ENCODE peak calls at places on chromosome 1, in five cellular contexts. One of them, this sample, is unnamed.

GRCh38 chr1:19209439-19209989 is 552 bp downstream of the UBR4 start:
- DNase-seq in NT2/D1: no peak
- DNase-seq in adrenal gland: peak; percentile 52
- DNase-seq in cardiac muscle cell: peak; percentile 49
- DNase-seq in tibial artery: peak; percentile 37
- DNase-seq in this sample: peak; percentile 37

GRCh38 chr1:87143413-87144135 is 185.1 kb upstream of the LMO4 start:
- DNase-seq in NT2/D1: no peak
- DNase-seq in adrenal gland: no peak
- DNase-seq in cardiac muscle cell: no peak
- DNase-seq in tibial artery: no peak
- DNase-seq in this sample: no peak

GRCh38 chr1:212189352-212189738 is 95.9 kb upstream of the PPP2R5A start:
- DNase-seq in NT2/D1: no peak
- DNase-seq in adrenal gland: no peak
- DNase-seq in cardiac muscle cell: no peak
- DNase-seq in tibial artery: no peak
- DNase-seq in this sample: no peak

GRCh38 chr1:167456500-167456899 is 61.8 kb downstream of the CD247 start:
- DNase-seq in NT2/D1: no peak
- DNase-seq in adrenal gland: no peak
- DNase-seq in cardiac muscle cell: no peak
- DNase-seq in tibial artery: no peak
- DNase-seq in this sample: no peak

GRCh38 chr1:160997323-160998038 is 23.5 kb downstream of the F11R start:
- DNase-seq in NT2/D1: no peak
- DNase-seq in adrenal gland: peak; percentile 82
- DNase-seq in cardiac muscle cell: peak; percentile 91
- DNase-seq in tibial artery: peak; percentile 61
- DNase-seq in this sample: peak; percentile 70

GRCh38 chr1:56457767-56458375 is 121.5 kb downstream of the PLPP3 start:
- DNase-seq in NT2/D1: no peak
- DNase-seq in adrenal gland: no peak
- DNase-seq in cardiac muscle cell: peak; percentile 48
- DNase-seq in tibial artery: no peak
- DNase-seq in this sample: no peak

GRCh38 chr1:38858833-38859560 is 575 bp downstream of the RRAGC start:
- DNase-seq in NT2/D1: no peak
- DNase-seq in adrenal gland: peak; percentile 70
- DNase-seq in cardiac muscle cell: peak; percentile 48
- DNase-seq in tibial artery: peak; percentile 59
- DNase-seq in this sample: peak; percentile 33

GRCh38 chr1:205365945-205366463 is 9.3 kb upstream of the KLHDC8A start:
- DNase-seq in NT2/D1: no peak
- DNase-seq in adrenal gland: peak; percentile 69
- DNase-seq in cardiac muscle cell: peak; percentile 69
- DNase-seq in tibial artery: no peak
- DNase-seq in this sample: peak; percentile 80

GRCh38 chr1:100268202-100268601 is 2.2 kb downstream of the RTCA start:
- DNase-seq in NT2/D1: no peak
- DNase-seq in adrenal gland: no peak
- DNase-seq in cardiac muscle cell: no peak
- DNase-seq in tibial artery: no peak
- DNase-seq in this sample: no peak

DNA sequence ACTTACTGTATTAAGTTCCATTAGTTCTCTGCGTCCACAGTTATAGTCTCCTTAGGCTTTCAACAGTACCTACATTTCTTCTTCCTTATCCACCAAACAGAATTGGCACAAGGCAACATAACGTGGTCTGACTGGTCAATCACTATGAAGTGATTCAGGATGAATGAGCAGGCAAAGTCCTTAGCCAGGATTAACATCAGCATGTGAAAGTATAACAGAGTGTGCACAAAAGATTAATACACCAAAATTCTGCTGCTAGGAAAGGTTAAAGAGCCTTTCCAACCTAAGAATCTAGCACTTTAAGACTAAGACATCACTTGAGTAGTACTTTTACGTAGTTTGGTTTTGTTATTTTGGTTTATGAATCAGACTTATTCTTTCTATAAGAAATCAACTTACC is 15.8 kb downstream of the DEPDC1 start:
- DNase-seq in NT2/D1: no peak
- DNase-seq in adrenal gland: no peak
- DNase-seq in cardiac muscle cell: no peak
- DNase-seq in tibial artery: no peak
- DNase-seq in this sample: no peak
- H3K27me3 ChIP-seq in NT2/D1: no peaks in the 10 kb centered on the region
- H3K27me3 ChIP-seq in adrenal gland: no peaks in the 10 kb centered on the region
- H3K27me3 ChIP-seq in cardiac muscle cell: no peaks in the 10 kb centered on the region
- H3K27me3 ChIP-seq in tibial artery: no peaks in the 10 kb centered on the region
- H3K27me3 ChIP-seq in this sample: no peaks in the 10 kb centered on the region

GRCh38 chr1:54475357-54476230 is 69.4 kb upstream of the SSBP3 start:
- DNase-seq in NT2/D1: no peak
- DNase-seq in adrenal gland: no peak
- DNase-seq in cardiac muscle cell: no peak
- DNase-seq in tibial artery: no peak
- DNase-seq in this sample: no peak
- H3K27me3 ChIP-seq in NT2/D1: peaks cover 10% of the 10 kb centered on the region
- H3K27me3 ChIP-seq in adrenal gland: no peaks in the 10 kb centered on the region
- H3K27me3 ChIP-seq in cardiac muscle cell: no peaks in the 10 kb centered on the region
- H3K27me3 ChIP-seq in tibial artery: no peaks in the 10 kb centered on the region
- H3K27me3 ChIP-seq in this sample: no peaks in the 10 kb centered on the region

GRCh38 chr1:53731779-53732305 is 7.1 kb downstream of the GLIS1 start:
- DNase-seq in NT2/D1: no peak
- DNase-seq in adrenal gland: no peak
- DNase-seq in cardiac muscle cell: no peak
- DNase-seq in tibial artery: no peak
- DNase-seq in this sample: no peak

GRCh38 chr1:53731201-53731600 is 7.8 kb downstream of the GLIS1 start:
- DNase-seq in NT2/D1: no peak
- DNase-seq in adrenal gland: no peak
- DNase-seq in cardiac muscle cell: no peak
- DNase-seq in tibial artery: no peak
- DNase-seq in this sample: no peak

GRCh38 chr1:53732912-53733317 is 6.0 kb downstream of the GLIS1 start:
- DNase-seq in NT2/D1: no peak
- DNase-seq in adrenal gland: no peak
- DNase-seq in cardiac muscle cell: peak; percentile 72
- DNase-seq in tibial artery: no peak
- DNase-seq in this sample: peak; percentile 18

GRCh38 chr1:53733447-53733931 is 5.5 kb downstream of the GLIS1 start:
- DNase-seq in NT2/D1: no peak
- DNase-seq in adrenal gland: no peak
- DNase-seq in cardiac muscle cell: no peak
- DNase-seq in tibial artery: no peak
- DNase-seq in this sample: no peak

DNA sequence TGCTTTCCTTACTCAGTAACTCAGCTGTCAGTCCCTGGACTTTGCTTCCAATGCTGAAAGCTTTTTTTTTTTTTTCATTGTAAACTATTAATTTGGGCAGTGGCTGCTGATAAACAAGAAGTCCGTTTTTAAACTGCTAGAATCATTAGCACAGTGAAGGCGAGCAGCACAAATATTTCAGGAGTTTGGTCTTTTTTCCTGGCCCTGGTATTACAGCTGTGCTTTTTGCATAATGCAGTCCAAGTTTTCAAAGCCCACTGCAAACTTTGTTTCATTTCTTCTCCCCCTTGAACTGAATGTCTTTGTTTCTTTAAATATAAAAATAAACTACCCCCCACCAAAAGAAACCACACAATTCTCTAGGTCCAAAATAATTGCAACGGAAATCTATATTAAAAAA is 6.6 kb downstream of the GLIS1 start:
- DNase-seq in NT2/D1: no peak
- DNase-seq in adrenal gland: no peak
- DNase-seq in cardiac muscle cell: no peak
- DNase-seq in tibial artery: no peak
- DNase-seq in this sample: no peak
- H3K27me3 ChIP-seq in NT2/D1: peaks cover 13% of the 10 kb centered on the region
- H3K27me3 ChIP-seq in adrenal gland: peaks cover under 1% of the 10 kb centered on the region
- H3K27me3 ChIP-seq in cardiac muscle cell: peaks cover 13% of the 10 kb centered on the region
- H3K27me3 ChIP-seq in tibial artery: no peaks in the 10 kb centered on the region
- H3K27me3 ChIP-seq in this sample: peaks cover 22% of the 10 kb centered on the region

GRCh38 chr1:77833521-77834100 is 54.2 kb downstream of the MIGA1 start:
- DNase-seq in NT2/D1: no peak
- DNase-seq in adrenal gland: no peak
- DNase-seq in cardiac muscle cell: peak; percentile 19
- DNase-seq in tibial artery: no peak
- DNase-seq in this sample: no peak

GRCh38 chr1:77831976-77832695 is 52.7 kb downstream of the MIGA1 start:
- DNase-seq in NT2/D1: no peak
- DNase-seq in adrenal gland: no peak
- DNase-seq in cardiac muscle cell: peak; percentile 76
- DNase-seq in tibial artery: peak; percentile 33
- DNase-seq in this sample: peak; percentile 22

GRCh38 chr1:77830946-77831345 is 51.5 kb downstream of the MIGA1 start:
- DNase-seq in NT2/D1: no peak
- DNase-seq in adrenal gland: no peak
- DNase-seq in cardiac muscle cell: no peak
- DNase-seq in tibial artery: no peak
- DNase-seq in this sample: no peak

GRCh38 chr1:77831566-77831965 is 52.1 kb downstream of the MIGA1 start:
- DNase-seq in NT2/D1: no peak
- DNase-seq in adrenal gland: no peak
- DNase-seq in cardiac muscle cell: peak; percentile 41
- DNase-seq in tibial artery: no peak
- DNase-seq in this sample: no peak

GRCh38 chr1:77832889-77833288 is 53.4 kb downstream of the MIGA1 start:
- DNase-seq in NT2/D1: no peak
- DNase-seq in adrenal gland: no peak
- DNase-seq in cardiac muscle cell: peak; percentile 98
- DNase-seq in tibial artery: no peak
- DNase-seq in this sample: peak; percentile 24
- H3K27me3 ChIP-seq in NT2/D1: no peaks in the 10 kb centered on the region
- H3K27me3 ChIP-seq in adrenal gland: no peaks in the 10 kb centered on the region
- H3K27me3 ChIP-seq in cardiac muscle cell: no peaks in the 10 kb centered on the region
- H3K27me3 ChIP-seq in tibial artery: no peaks in the 10 kb centered on the region
- H3K27me3 ChIP-seq in this sample: no peaks in the 10 kb centered on the region

DNA sequence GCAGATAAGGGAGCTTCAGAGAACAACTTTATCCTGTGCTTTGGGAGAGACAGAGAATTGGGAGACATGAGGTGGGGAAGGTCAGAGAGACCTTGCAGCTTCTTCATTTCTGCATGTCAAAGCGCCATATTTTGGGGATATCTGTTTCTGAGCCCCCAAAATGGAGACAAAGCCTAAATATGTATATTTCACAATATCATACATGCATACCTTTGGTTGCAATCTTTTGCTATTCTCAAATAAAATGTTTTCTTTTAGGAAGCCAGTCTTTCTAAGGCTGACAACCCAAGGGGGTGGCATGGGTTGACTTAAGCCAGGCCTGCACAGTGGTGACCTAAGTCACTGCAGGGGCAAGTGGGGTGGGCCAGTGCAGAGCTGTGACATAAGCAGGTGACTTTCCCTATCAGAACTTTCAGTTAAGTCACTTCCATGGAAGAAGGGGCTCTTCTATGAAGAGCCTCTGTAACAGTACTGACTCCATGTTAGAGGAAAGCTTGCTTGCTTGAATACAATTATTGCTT is 13.9 kb upstream of the MRPL55 start:
- DNase-seq in NT2/D1: no peak
- DNase-seq in adrenal gland: no peak
- DNase-seq in cardiac muscle cell: no peak
- DNase-seq in tibial artery: no peak
- DNase-seq in this sample: no peak
- H3K27me3 ChIP-seq in NT2/D1: peaks cover 2% of the 10 kb centered on the region
- H3K27me3 ChIP-seq in adrenal gland: no peaks in the 10 kb centered on the region
- H3K27me3 ChIP-seq in cardiac muscle cell: no peaks in the 10 kb centered on the region
- H3K27me3 ChIP-seq in tibial artery: no peaks in the 10 kb centered on the region
- H3K27me3 ChIP-seq in this sample: no peaks in the 10 kb centered on the region

DNA sequence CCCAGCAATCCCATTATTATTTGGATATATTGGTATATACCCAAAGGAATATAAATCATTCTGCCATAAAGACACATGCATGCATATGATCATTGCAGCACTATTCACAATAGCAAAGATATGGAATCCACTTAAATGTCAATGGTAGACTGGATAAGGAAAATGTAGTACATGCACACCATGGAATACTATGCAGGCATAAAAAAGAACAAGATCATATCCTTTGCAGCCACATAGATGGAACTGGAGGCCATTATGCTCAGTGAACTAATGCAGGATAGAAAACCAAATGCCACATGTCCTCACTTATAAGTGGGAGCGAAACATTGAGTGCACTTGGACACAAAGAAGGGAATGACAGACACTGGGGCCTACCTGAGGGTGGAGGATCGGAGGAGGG is 24.6 kb downstream of the KAZN start:
- DNase-seq in NT2/D1: no peak
- DNase-seq in adrenal gland: no peak
- DNase-seq in cardiac muscle cell: no peak
- DNase-seq in tibial artery: no peak
- DNase-seq in this sample: no peak
- H3K27me3 ChIP-seq in NT2/D1: no peaks in the 10 kb centered on the region
- H3K27me3 ChIP-seq in adrenal gland: no peaks in the 10 kb centered on the region
- H3K27me3 ChIP-seq in cardiac muscle cell: no peaks in the 10 kb centered on the region
- H3K27me3 ChIP-seq in tibial artery: no peaks in the 10 kb centered on the region
- H3K27me3 ChIP-seq in this sample: no peaks in the 10 kb centered on the region

DNA sequence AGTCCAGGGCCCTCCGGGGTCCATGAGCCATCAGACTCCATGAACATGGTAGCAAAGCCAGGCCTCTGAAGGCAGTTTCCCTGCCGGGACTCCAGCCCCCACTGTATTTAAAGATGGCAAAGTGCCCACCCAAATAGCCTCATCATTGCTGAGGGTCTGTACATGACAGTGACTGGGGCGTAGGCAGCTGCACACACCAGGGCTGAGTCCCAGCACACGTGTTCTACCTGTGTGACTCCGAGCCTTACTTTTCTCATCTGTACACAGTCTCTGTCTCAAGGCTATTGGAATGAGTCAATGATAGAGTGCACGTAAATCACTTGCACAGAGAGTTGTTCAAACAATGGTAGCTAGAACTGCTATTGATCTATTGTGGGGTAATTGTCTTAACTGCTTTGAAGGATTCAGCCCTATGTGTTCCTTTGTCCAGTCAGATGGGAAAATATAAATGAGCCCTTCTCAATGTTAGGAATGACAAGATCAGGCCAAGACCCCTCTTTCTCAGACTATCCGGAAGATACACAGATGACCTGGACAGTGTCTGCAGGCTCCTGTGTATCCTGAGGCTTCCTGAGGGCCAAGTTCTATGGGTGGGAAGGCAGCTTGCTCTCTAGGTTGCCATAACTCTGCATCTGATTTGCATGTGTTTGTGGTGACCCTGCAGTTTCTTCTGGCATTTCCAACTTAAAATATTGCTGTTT is 48.9 kb downstream of the RASSF5 start:
- DNase-seq in NT2/D1: no peak
- DNase-seq in adrenal gland: peak; percentile 45
- DNase-seq in cardiac muscle cell: no peak
- DNase-seq in tibial artery: no peak
- DNase-seq in this sample: no peak
- H3K27me3 ChIP-seq in NT2/D1: peaks cover 28% of the 10 kb centered on the region
- H3K27me3 ChIP-seq in adrenal gland: no peaks in the 10 kb centered on the region
- H3K27me3 ChIP-seq in cardiac muscle cell: no peaks in the 10 kb centered on the region
- H3K27me3 ChIP-seq in tibial artery: no peaks in the 10 kb centered on the region
- H3K27me3 ChIP-seq in this sample: no peaks in the 10 kb centered on the region